ENCODE peak calls at places on chromosome 18, in seven cellular contexts. One of them, this sample, is unnamed.

GRCh38 chr18:8073167-8073566 is 506.1 kb downstream of the PTPRM start:
- DNase-seq in stimulated activated CD4-positive, alpha-beta T cell treated with anti-CD3 and anti-CD28 coated beads, Interleukin-1b, Interleukin-23, amount 100 ng/mL, for 24 hours: no peak
- DNase-seq in ureter: no peak
- DNase-seq in activated naive CD4-positive, alpha-beta T cell: no peak
- DNase-seq in activated T-helper 9 cell treated with anti-CD3 and anti-CD28 coated beads, Interleukin-2, amount 50 U/mL, for 16 hours: no peak
- DNase-seq in iris pigment epithelial cell: peak; percentile 50
- DNase-seq in Kasumi-1: no peak
- DNase-seq in this sample: no peak

GRCh38 chr18:63725682-63726480 is 23.1 kb downstream of the SERPINB11 start:
- DNase-seq in stimulated activated CD4-positive, alpha-beta T cell treated with anti-CD3 and anti-CD28 coated beads, Interleukin-1b, Interleukin-23, amount 100 ng/mL, for 24 hours: no peak
- DNase-seq in ureter: no peak
- DNase-seq in activated naive CD4-positive, alpha-beta T cell: no peak
- DNase-seq in activated T-helper 9 cell treated with anti-CD3 and anti-CD28 coated beads, Interleukin-2, amount 50 U/mL, for 16 hours: no peak
- DNase-seq in iris pigment epithelial cell: no peak
- DNase-seq in Kasumi-1: no peak
- DNase-seq in this sample: no peak

GRCh38 chr18:73696171-73696570 is 451.5 kb downstream of the FBXO15 start:
- DNase-seq in stimulated activated CD4-positive, alpha-beta T cell treated with anti-CD3 and anti-CD28 coated beads, Interleukin-1b, Interleukin-23, amount 100 ng/mL, for 24 hours: no peak
- DNase-seq in ureter: no peak
- DNase-seq in activated naive CD4-positive, alpha-beta T cell: no peak
- DNase-seq in activated T-helper 9 cell treated with anti-CD3 and anti-CD28 coated beads, Interleukin-2, amount 50 U/mL, for 16 hours: no peak
- DNase-seq in iris pigment epithelial cell: no peak
- DNase-seq in Kasumi-1: no peak
- DNase-seq in this sample: no peak

GRCh38 chr18:62898359-62898758 is 183.0 kb downstream of the PHLPP1 start:
- DNase-seq in stimulated activated CD4-positive, alpha-beta T cell treated with anti-CD3 and anti-CD28 coated beads, Interleukin-1b, Interleukin-23, amount 100 ng/mL, for 24 hours: no peak
- DNase-seq in ureter: no peak
- DNase-seq in activated naive CD4-positive, alpha-beta T cell: no peak
- DNase-seq in activated T-helper 9 cell treated with anti-CD3 and anti-CD28 coated beads, Interleukin-2, amount 50 U/mL, for 16 hours: no peak
- DNase-seq in iris pigment epithelial cell: peak; percentile 37
- DNase-seq in Kasumi-1: no peak
- DNase-seq in this sample: no peak

GRCh38 chr18:39380823-39381222 is 1815.2 kb upstream of the CELF4 start:
- DNase-seq in stimulated activated CD4-positive, alpha-beta T cell treated with anti-CD3 and anti-CD28 coated beads, Interleukin-1b, Interleukin-23, amount 100 ng/mL, for 24 hours: no peak
- DNase-seq in ureter: no peak
- DNase-seq in activated naive CD4-positive, alpha-beta T cell: no peak
- DNase-seq in activated T-helper 9 cell treated with anti-CD3 and anti-CD28 coated beads, Interleukin-2, amount 50 U/mL, for 16 hours: no peak
- DNase-seq in iris pigment epithelial cell: no peak
- DNase-seq in Kasumi-1: no peak
- DNase-seq in this sample: no peak

GRCh38 chr18:64809801-64810200 is 660.9 kb upstream of the LINC00305 start:
- DNase-seq in stimulated activated CD4-positive, alpha-beta T cell treated with anti-CD3 and anti-CD28 coated beads, Interleukin-1b, Interleukin-23, amount 100 ng/mL, for 24 hours: no peak
- DNase-seq in ureter: no peak
- DNase-seq in activated naive CD4-positive, alpha-beta T cell: no peak
- DNase-seq in activated T-helper 9 cell treated with anti-CD3 and anti-CD28 coated beads, Interleukin-2, amount 50 U/mL, for 16 hours: no peak
- DNase-seq in iris pigment epithelial cell: no peak
- DNase-seq in Kasumi-1: no peak
- DNase-seq in this sample: no peak

GRCh38 chr18:79740741-79741700 is 56.7 kb upstream of the KCNG2 start:
- DNase-seq in stimulated activated CD4-positive, alpha-beta T cell treated with anti-CD3 and anti-CD28 coated beads, Interleukin-1b, Interleukin-23, amount 100 ng/mL, for 24 hours: no peak
- DNase-seq in ureter: no peak
- DNase-seq in activated naive CD4-positive, alpha-beta T cell: no peak
- DNase-seq in activated T-helper 9 cell treated with anti-CD3 and anti-CD28 coated beads, Interleukin-2, amount 50 U/mL, for 16 hours: no peak
- DNase-seq in iris pigment epithelial cell: no peak
- DNase-seq in Kasumi-1: no peak
- DNase-seq in this sample: no peak

GRCh38 chr18:23662309-23663263 is at the start of gene ANKRD29:
- DNase-seq in stimulated activated CD4-positive, alpha-beta T cell treated with anti-CD3 and anti-CD28 coated beads, Interleukin-1b, Interleukin-23, amount 100 ng/mL, for 24 hours: no peak
- DNase-seq in ureter: no peak
- DNase-seq in activated naive CD4-positive, alpha-beta T cell: peak; percentile 8
- DNase-seq in activated T-helper 9 cell treated with anti-CD3 and anti-CD28 coated beads, Interleukin-2, amount 50 U/mL, for 16 hours: peak; percentile 21
- DNase-seq in iris pigment epithelial cell: peak; percentile 36
- DNase-seq in Kasumi-1: peak; percentile 15
- DNase-seq in this sample: peak; percentile 40

GRCh38 chr18:38545071-38545470 is 979.5 kb upstream of the CELF4 start:
- DNase-seq in stimulated activated CD4-positive, alpha-beta T cell treated with anti-CD3 and anti-CD28 coated beads, Interleukin-1b, Interleukin-23, amount 100 ng/mL, for 24 hours: no peak
- DNase-seq in ureter: no peak
- DNase-seq in activated naive CD4-positive, alpha-beta T cell: no peak
- DNase-seq in activated T-helper 9 cell treated with anti-CD3 and anti-CD28 coated beads, Interleukin-2, amount 50 U/mL, for 16 hours: no peak
- DNase-seq in iris pigment epithelial cell: no peak
- DNase-seq in Kasumi-1: peak; percentile 46
- DNase-seq in this sample: peak; percentile 46

GRCh38 chr18:65415167-65415566 is 335.6 kb upstream of the CDH7 start:
- DNase-seq in stimulated activated CD4-positive, alpha-beta T cell treated with anti-CD3 and anti-CD28 coated beads, Interleukin-1b, Interleukin-23, amount 100 ng/mL, for 24 hours: no peak
- DNase-seq in ureter: no peak
- DNase-seq in activated naive CD4-positive, alpha-beta T cell: no peak
- DNase-seq in activated T-helper 9 cell treated with anti-CD3 and anti-CD28 coated beads, Interleukin-2, amount 50 U/mL, for 16 hours: no peak
- DNase-seq in iris pigment epithelial cell: no peak
- DNase-seq in Kasumi-1: no peak
- DNase-seq in this sample: no peak

GRCh38 chr18:35441857-35442595 is 55.7 kb downstream of the INO80C start:
- DNase-seq in stimulated activated CD4-positive, alpha-beta T cell treated with anti-CD3 and anti-CD28 coated beads, Interleukin-1b, Interleukin-23, amount 100 ng/mL, for 24 hours: no peak
- DNase-seq in ureter: no peak
- DNase-seq in activated naive CD4-positive, alpha-beta T cell: no peak
- DNase-seq in activated T-helper 9 cell treated with anti-CD3 and anti-CD28 coated beads, Interleukin-2, amount 50 U/mL, for 16 hours: no peak
- DNase-seq in iris pigment epithelial cell: no peak
- DNase-seq in Kasumi-1: no peak
- DNase-seq in this sample: no peak

GRCh38 chr18:9405130-9405529 is 70.2 kb upstream of the RALBP1 start:
- DNase-seq in stimulated activated CD4-positive, alpha-beta T cell treated with anti-CD3 and anti-CD28 coated beads, Interleukin-1b, Interleukin-23, amount 100 ng/mL, for 24 hours: no peak
- DNase-seq in ureter: no peak
- DNase-seq in activated naive CD4-positive, alpha-beta T cell: no peak
- DNase-seq in activated T-helper 9 cell treated with anti-CD3 and anti-CD28 coated beads, Interleukin-2, amount 50 U/mL, for 16 hours: no peak
- DNase-seq in iris pigment epithelial cell: no peak
- DNase-seq in Kasumi-1: no peak
- DNase-seq in this sample: no peak

GRCh38 chr18:21330122-21330701 is 88.2 kb downstream of the GREB1L start:
- DNase-seq in stimulated activated CD4-positive, alpha-beta T cell treated with anti-CD3 and anti-CD28 coated beads, Interleukin-1b, Interleukin-23, amount 100 ng/mL, for 24 hours: no peak
- DNase-seq in ureter: no peak
- DNase-seq in activated naive CD4-positive, alpha-beta T cell: no peak
- DNase-seq in activated T-helper 9 cell treated with anti-CD3 and anti-CD28 coated beads, Interleukin-2, amount 50 U/mL, for 16 hours: no peak
- DNase-seq in iris pigment epithelial cell: peak; percentile 59
- DNase-seq in Kasumi-1: no peak
- DNase-seq in this sample: no peak

GRCh38 chr18:77165489-77166415 is 33.2 kb upstream of the MBP start:
- DNase-seq in stimulated activated CD4-positive, alpha-beta T cell treated with anti-CD3 and anti-CD28 coated beads, Interleukin-1b, Interleukin-23, amount 100 ng/mL, for 24 hours: no peak
- DNase-seq in ureter: no peak
- DNase-seq in activated naive CD4-positive, alpha-beta T cell: no peak
- DNase-seq in activated T-helper 9 cell treated with anti-CD3 and anti-CD28 coated beads, Interleukin-2, amount 50 U/mL, for 16 hours: no peak
- DNase-seq in iris pigment epithelial cell: peak; percentile 18
- DNase-seq in Kasumi-1: no peak
- DNase-seq in this sample: no peak

GRCh38 chr18:44602845-44603244 is 77.8 kb upstream of the SETBP1 start:
- DNase-seq in stimulated activated CD4-positive, alpha-beta T cell treated with anti-CD3 and anti-CD28 coated beads, Interleukin-1b, Interleukin-23, amount 100 ng/mL, for 24 hours: no peak
- DNase-seq in ureter: no peak
- DNase-seq in activated naive CD4-positive, alpha-beta T cell: no peak
- DNase-seq in activated T-helper 9 cell treated with anti-CD3 and anti-CD28 coated beads, Interleukin-2, amount 50 U/mL, for 16 hours: no peak
- DNase-seq in iris pigment epithelial cell: peak; percentile 34
- DNase-seq in Kasumi-1: no peak
- DNase-seq in this sample: no peak

GRCh38 chr18:4352746-4353522 is 102.2 kb downstream of the DLGAP1 start:
- DNase-seq in stimulated activated CD4-positive, alpha-beta T cell treated with anti-CD3 and anti-CD28 coated beads, Interleukin-1b, Interleukin-23, amount 100 ng/mL, for 24 hours: no peak
- DNase-seq in ureter: no peak
- DNase-seq in activated naive CD4-positive, alpha-beta T cell: no peak
- DNase-seq in activated T-helper 9 cell treated with anti-CD3 and anti-CD28 coated beads, Interleukin-2, amount 50 U/mL, for 16 hours: no peak
- DNase-seq in iris pigment epithelial cell: no peak
- DNase-seq in Kasumi-1: no peak
- DNase-seq in this sample: no peak

GRCh38 chr18:50863840-50864239 is 15.1 kb upstream of the ME2 start:
- DNase-seq in stimulated activated CD4-positive, alpha-beta T cell treated with anti-CD3 and anti-CD28 coated beads, Interleukin-1b, Interleukin-23, amount 100 ng/mL, for 24 hours: no peak
- DNase-seq in ureter: no peak
- DNase-seq in activated naive CD4-positive, alpha-beta T cell: no peak
- DNase-seq in activated T-helper 9 cell treated with anti-CD3 and anti-CD28 coated beads, Interleukin-2, amount 50 U/mL, for 16 hours: no peak
- DNase-seq in iris pigment epithelial cell: no peak
- DNase-seq in Kasumi-1: no peak
- DNase-seq in this sample: no peak

GRCh38 chr18:24271381-24272331 is 126.0 kb downstream of the OSBPL1A start:
- DNase-seq in stimulated activated CD4-positive, alpha-beta T cell treated with anti-CD3 and anti-CD28 coated beads, Interleukin-1b, Interleukin-23, amount 100 ng/mL, for 24 hours: no peak
- DNase-seq in ureter: peak; percentile 69
- DNase-seq in activated naive CD4-positive, alpha-beta T cell: no peak
- DNase-seq in activated T-helper 9 cell treated with anti-CD3 and anti-CD28 coated beads, Interleukin-2, amount 50 U/mL, for 16 hours: no peak
- DNase-seq in iris pigment epithelial cell: peak; percentile 85
- DNase-seq in Kasumi-1: peak; percentile 3
- DNase-seq in this sample: peak; percentile 76

GRCh38 chr18:812123-812672 is at the start of gene YES1:
- DNase-seq in stimulated activated CD4-positive, alpha-beta T cell treated with anti-CD3 and anti-CD28 coated beads, Interleukin-1b, Interleukin-23, amount 100 ng/mL, for 24 hours: peak; percentile 33
- DNase-seq in ureter: peak; percentile 81
- DNase-seq in activated naive CD4-positive, alpha-beta T cell: peak; percentile 36
- DNase-seq in activated T-helper 9 cell treated with anti-CD3 and anti-CD28 coated beads, Interleukin-2, amount 50 U/mL, for 16 hours: peak; percentile 68
- DNase-seq in iris pigment epithelial cell: peak; percentile 75
- DNase-seq in Kasumi-1: peak; percentile 69
- DNase-seq in this sample: peak; percentile 83